ENCODE peak calls at places on chromosomes 13 and 19, in six cellular contexts. H is SK-N-SH, I is endothelial cell of umbilical vein, T is HCT116, U is GM12878, R is H1. A is an unnamed sample.
A peak's percentile ranks its signal among the peaks of the same experiment; 100 is the strongest.

GRCh38 chr19:3443840-3444694 is 36.3 kb downstream of the SMIM24 start:
- DNase-seq in H (peak; percentile 76), R (no peak), I (peak; percentile 70), T (no peak), U (no peak), A (no peak)

GRCh38 chr13:95641291-95641811 is 3.2 kb downstream of the DZIP1 start:
- DNase-seq in U (no peak), I (peak; percentile 20), H (no peak), R (no peak), T (no peak), A (no peak)

GRCh38 chr19:18878058-18878797 is 17.7 kb downstream of the CERS1 start:
- DNase-seq in U (no peak), T (no peak), R (no peak), H (no peak), I (no peak), A (no peak)

GRCh38 chr13:112685856-112686255 is 4.0 kb upstream of the ATP11A start:
- DNase-seq in T (no peak), U (no peak), R (no peak), I (no peak), H (no peak), A (no peak)

GRCh38 chr19:17949956-17950309 is 17.0 kb upstream of the KCNN1 start:
- DNase-seq in T (no peak), R (no peak), I (no peak), H (no peak), U (no peak), A (no peak)

GRCh38 chr19:5137571-5138124 is 168.7 kb downstream of the KDM4B start:
- DNase-seq in H (peak; percentile 69), R (peak; percentile 66), T (no peak), U (no peak), I (no peak), A (no peak)

GRCh38 chr19:6752257-6753177 is 13.0 kb downstream of the TRIP10 start:
- DNase-seq in I (no peak), H (no peak), U (no peak), T (no peak), R (no peak), A (no peak)

GRCh38 chr13:73767191-73767741 is 366.9 kb downstream of the KLF12 start:
- DNase-seq in T (no peak), R (no peak), U (no peak), H (no peak), I (peak; percentile 47), A (no peak)

GRCh38 chr19:33477781-33478180 is 43.8 kb downstream of the PEPD start:
- DNase-seq in U (no peak), I (no peak), H (no peak), R (no peak), T (no peak), A (no peak)

GRCh38 chr13:47794963-47795362 is 206.1 kb downstream of the SUCLA2 start:
- DNase-seq in H (peak; percentile 26), U (no peak), I (no peak), R (no peak), T (peak; percentile 18), A (no peak)

GRCh38 chr19:49488046-49488862 is 846 bp downstream of the RPL13A start:
- DNase-seq in R (no peak), H (no peak), I (peak; percentile 35), T (no peak), U (no peak), A (no peak)

GRCh38 chr13:39618546-39618945 is 15.6 kb upstream of the LHFPL6 start:
- DNase-seq in R (no peak), U (no peak), I (no peak), T (no peak), H (no peak), A (no peak)

GRCh38 chr19:10566408-10566657 is 523 bp upstream of the KRI1 start:
- DNase-seq in U (no peak), T (no peak), R (no peak), I (no peak), H (no peak), A (no peak)

GRCh38 chr19:23799321-23799720 is 40.6 kb upstream of the ZNF681 start:
- DNase-seq in R (no peak), T (no peak), U (peak; percentile 5), H (no peak), I (no peak), A (no peak)

GRCh38 chr13:89380101-89380500 is 1708.9 kb downstream of the SLITRK5 start:
- DNase-seq in U (no peak), I (no peak), T (peak; percentile 4), R (no peak), H (no peak), A (peak; percentile 66)

GRCh38 chr13:30743319-30744055 is 8.1 kb downstream of the ALOX5AP start:
- DNase-seq in R (no peak), U (no peak), T (peak; percentile 76), I (peak; percentile 89), H (no peak), A (no peak)

GRCh38 chr13:32910530-32910929 is 105.7 kb upstream of the KL start:
- DNase-seq in H (no peak), R (no peak), T (no peak), I (no peak), U (no peak), A (no peak)

GRCh38 chr19:41619018-41619571 is 7.8 kb downstream of the CEACAM4 start:
- DNase-seq in I (no peak), H (no peak), U (no peak), T (no peak), R (no peak), A (no peak)

GRCh38 chr19:13976446-13976845 is 24.1 kb downstream of the DCAF15 start:
- DNase-seq in H (no peak), I (no peak), T (no peak), R (no peak), U (no peak), A (no peak)

GRCh38 chr19:29004796-29005195 is 208.2 kb downstream of the UQCRFS1 start:
- DNase-seq in H (no peak), R (no peak), T (no peak), I (no peak), U (no peak), A (no peak)

GRCh38 chr19:36573948-36574726 is 1.0 kb upstream of the ZNF529 start:
- DNase-seq in U (no peak), H (no peak), I (peak; percentile 49), T (no peak), R (no peak), A (no peak)

GRCh38 chr13:37485766-37486165 is 112.8 kb downstream of the POSTN start:
- DNase-seq in I (peak; percentile 27), H (no peak), T (no peak), R (no peak), U (no peak), A (no peak)

GRCh38 chr13:37484056-37484455 is 114.5 kb downstream of the POSTN start:
- DNase-seq in U (no peak), T (no peak), I (no peak), H (no peak), R (no peak), A (no peak)

GRCh38 chr13:37479901-37480300 is 118.7 kb downstream of the POSTN start:
- DNase-seq in U (no peak), R (no peak), H (no peak), I (no peak), T (no peak), A (no peak)

GRCh38 chr13:37481005-37481857 is 117.3 kb downstream of the POSTN start:
- DNase-seq in H (no peak), I (no peak), U (no peak), T (no peak), R (no peak), A (no peak)

DNA sequence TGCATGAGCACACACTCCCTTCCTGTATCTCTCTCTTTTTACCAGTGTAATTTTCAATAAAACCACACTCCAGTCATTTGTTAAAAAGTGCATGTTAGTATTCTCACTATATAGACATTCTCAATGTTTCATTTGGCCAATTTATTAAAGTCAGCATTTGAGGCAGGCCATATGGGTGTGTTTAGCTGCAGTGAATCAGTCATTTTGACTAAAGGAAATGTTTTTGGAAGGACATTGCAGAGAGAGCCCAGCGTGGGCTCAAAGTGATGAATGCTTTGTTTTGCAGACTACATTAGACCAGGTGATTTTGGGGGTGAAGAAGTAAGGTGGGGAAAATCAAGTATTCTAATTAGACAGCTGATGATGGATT is 116.7 kb downstream of the POSTN start:
- DNase-seq in U (no peak), R (no peak), I (no peak), H (no peak), T (no peak), A (no peak)
- TF ChIP-seq POLR2AphosphoS5 in U (no peak), R (no peak), I (no peak), H (no peak), T (no peak), A (no peak)

GRCh38 chr19:497476-497860 is 1.2 kb downstream of the MADCAM1 start:
- DNase-seq in R (no peak), I (no peak), T (no peak), U (no peak), H (peak; percentile 53), A (no peak)

GRCh38 chr19:494171-495046 is 1.9 kb upstream of the MADCAM1 start:
- DNase-seq in H (no peak), U (no peak), I (no peak), R (no peak), T (no peak), A (no peak)

GRCh38 chr19:495047-495439 is 1.2 kb upstream of the MADCAM1 start:
- DNase-seq in U (no peak), T (no peak), I (no peak), R (no peak), H (no peak), A (no peak)

GRCh38 chr19:496333-496634 is at the start of gene MADCAM1:
- DNase-seq in U (no peak), R (no peak), H (no peak), T (no peak), I (no peak), A (no peak)

GRCh38 chr19:495440-496332 is 600 bp upstream of the MADCAM1 start:
- DNase-seq in I (peak; percentile 33), R (no peak), H (peak; percentile 84), U (no peak), T (no peak), A (no peak)
- H3K9ac ChIP-seq in I (no peak overlapping the region), R (no peak overlapping the region), H (no peak overlapping the region), U (no peak overlapping the region), T (no peak overlapping the region), A (no peak overlapping the region)

GRCh38 chr13:99968521-99969367 is 2.8 kb downstream of the ZIC5 start:
- DNase-seq in I (no peak), R (no peak), T (no peak), U (no peak), H (peak; percentile 67), A (no peak)

GRCh38 chr13:99969368-99969933 is 2.1 kb downstream of the ZIC5 start:
- DNase-seq in U (no peak), H (peak; percentile 56), T (no peak), R (no peak), I (no peak), A (no peak)

GRCh38 chr13:99969934-99970760 is 1.4 kb downstream of the ZIC5 start:
- DNase-seq in H (no peak), U (no peak), T (peak; percentile 66), R (no peak), I (no peak), A (no peak)

GRCh38 chr13:99967498-99967883 is 4.1 kb downstream of the ZIC5 start:
- DNase-seq in U (no peak), I (no peak), R (no peak), T (no peak), H (peak; percentile 20), A (no peak)

GRCh38 chr13:99967884-99968520 is 3.6 kb downstream of the ZIC5 start:
- DNase-seq in I (no peak), U (no peak), T (no peak), H (peak; percentile 21), R (no peak), A (no peak)
- TF ChIP-seq POLR2AphosphoS5 in I (no peak), U (no peak), T (no peak), H (no peak), R (no peak), A (peak; percentile 61)

GRCh38 chr13:40776232-40776631 is 5.2 kb upstream of the MRPS31 start:
- DNase-seq in U (no peak), R (no peak), H (no peak), T (no peak), I (no peak), A (no peak)
- H3K9ac ChIP-seq in U (no peak overlapping the region), R (no peak overlapping the region), H (no peak overlapping the region), T (no peak overlapping the region), I (no peak overlapping the region), A (no peak overlapping the region)